ENCODE peak calls at places on chromosome 6, in six cellular contexts. G is GM06990, W is uterus, L is heart left ventricle, C is fibroblast of the aortic adventitia, U is HCT116. A is an unnamed sample.

GRCh38 chr6:85600713-85601313 is 7.2 kb upstream of the SNX14 start:
- DNase-seq in L (peak; percentile 52), C (peak; percentile 7), U (no peak), G (no peak), W (no peak), A (no peak)

GRCh38 chr6:113433506-113433991 is 423.6 kb upstream of the MARCKS start:
- DNase-seq in U (no peak), C (peak; percentile 90), W (peak; percentile 72), G (no peak), L (no peak), A (peak; percentile 88)

GRCh38 chr6:110357696-110358535 is at the start of gene METTL24:
- DNase-seq in L (no peak), W (peak; percentile 55), G (peak; percentile 43), C (no peak), U (no peak), A (no peak)

GRCh38 chr6:15507221-15507620 is 155.6 kb downstream of the DTNBP1 start:
- DNase-seq in C (no peak), G (no peak), W (no peak), U (no peak), L (no peak), A (no peak)

GRCh38 chr6:147222160-147222838 is 18.1 kb downstream of the STXBP5 start:
- DNase-seq in G (no peak), C (peak; percentile 51), U (no peak), W (no peak), L (no peak), A (peak; percentile 64)

GRCh38 chr6:88763160-88763559 is 200.3 kb downstream of the RNGTT start:
- DNase-seq in W (no peak), U (no peak), C (peak; percentile 40), G (no peak), L (no peak), A (no peak)

GRCh38 chr6:151252626-151253025 is 12.9 kb downstream of the AKAP12 start:
- DNase-seq in G (no peak), W (no peak), L (no peak), C (no peak), U (no peak), A (no peak)

GRCh38 chr6:149079911-149080501 is 237.5 kb upstream of the TAB2 start:
- DNase-seq in G (no peak), L (peak; percentile 68), U (no peak), W (peak; percentile 65), C (peak; percentile 88), A (no peak)

GRCh38 chr6:29517245-29517644 is 29.5 kb upstream of the MAS1L start:
- DNase-seq in L (no peak), U (no peak), W (no peak), G (no peak), C (no peak), A (no peak)

GRCh38 chr6:18122128-18123093 is at the start of gene NHLRC1:
- DNase-seq in U (no peak), C (peak; percentile 87), W (peak; percentile 86), G (peak; percentile 88), L (peak; percentile 94), A (peak; percentile 90)
- TF ChIP-seq CTCF in U (no peak), C (peak; percentile 90), W (peak; percentile 94), G (peak; percentile 62), L (peak; percentile 95), A (peak; percentile 91)

GRCh38 chr6:34578445-34579262 is 22.5 kb upstream of the SPDEF start:
- DNase-seq in L (no peak), C (no peak), U (no peak), G (no peak), W (no peak), A (no peak)
- H3K4me3 ChIP-seq in L (no peak overlapping the region), C (no peak overlapping the region), U (no peak overlapping the region), G (no peak overlapping the region), W (no peak overlapping the region), A (no peak overlapping the region)

GRCh38 chr6:138129190-138129589 is 22.0 kb upstream of the PERP start:
- DNase-seq in L (no peak), G (no peak), W (no peak), U (no peak), C (no peak), A (peak; percentile 4)
- TF ChIP-seq CTCF in L (no peak), G (no peak), W (no peak), U (peak; percentile 8), C (no peak), A (peak; percentile 15)

GRCh38 chr6:42316981-42317380 is 99.3 kb upstream of the MRPS10 start:
- DNase-seq in W (no peak), G (peak; percentile 22), C (peak; percentile 36), U (no peak), L (no peak), A (no peak)

GRCh38 chr6:42315991-42316378 is 98.3 kb upstream of the MRPS10 start:
- DNase-seq in G (no peak), L (no peak), W (no peak), U (peak; percentile 90), C (peak; percentile 96), A (peak; percentile 94)

GRCh38 chr6:42314571-42314950 is 96.9 kb upstream of the MRPS10 start:
- DNase-seq in U (no peak), G (no peak), L (no peak), C (no peak), W (no peak), A (no peak)

GRCh38 chr6:42315220-42315990 is 97.7 kb upstream of the MRPS10 start:
- DNase-seq in W (no peak), L (no peak), U (no peak), G (no peak), C (no peak), A (no peak)

GRCh38 chr6:42316390-42316970 is 98.8 kb upstream of the MRPS10 start:
- DNase-seq in L (no peak), U (no peak), C (peak; percentile 86), W (no peak), G (no peak), A (peak; percentile 61)
- H3K4me3 ChIP-seq in L (no peak overlapping the region), U (peak overlapping the region; percentile 42), C (no peak overlapping the region), W (no peak overlapping the region), G (no peak overlapping the region), A (no peak overlapping the region)

GRCh38 chr6:28399370-28400121 is at the start of gene ZSCAN12:
- DNase-seq in G (peak; percentile 94), L (peak; percentile 89), W (peak; percentile 84), U (no peak), C (peak; percentile 90), A (peak; percentile 90)
- TF ChIP-seq CTCF in G (peak; percentile 67), L (peak; percentile 60), W (peak; percentile 63), U (no peak), C (peak; percentile 45), A (peak; percentile 65)

GRCh38 chr6:35601331-35602132 is 87.2 kb downstream of the FKBP5 start:
- DNase-seq in L (no peak), C (peak; percentile 90), W (peak; percentile 64), G (no peak), U (peak; percentile 72), A (peak; percentile 98)

GRCh38 chr6:35600659-35601125 is 88.0 kb upstream of the TULP1 start:
- DNase-seq in W (no peak), L (no peak), C (no peak), G (no peak), U (no peak), A (peak; percentile 58)

GRCh38 chr6:35605600-35605999 is 83.1 kb downstream of the FKBP5 start:
- DNase-seq in C (no peak), L (no peak), G (no peak), W (no peak), U (no peak), A (no peak)

GRCh38 chr6:35602133-35602946 is 86.4 kb downstream of the FKBP5 start:
- DNase-seq in C (peak; percentile 60), G (peak; percentile 6), L (no peak), W (no peak), U (no peak), A (peak; percentile 82)

GRCh38 chr6:35603326-35604202 is 85.2 kb downstream of the FKBP5 start:
- DNase-seq in L (no peak), C (no peak), U (no peak), G (no peak), W (no peak), A (no peak)
- H3K4me3 ChIP-seq in L (no peak overlapping the region), C (no peak overlapping the region), U (no peak overlapping the region), G (no peak overlapping the region), W (no peak overlapping the region), A (no peak overlapping the region)

DNA sequence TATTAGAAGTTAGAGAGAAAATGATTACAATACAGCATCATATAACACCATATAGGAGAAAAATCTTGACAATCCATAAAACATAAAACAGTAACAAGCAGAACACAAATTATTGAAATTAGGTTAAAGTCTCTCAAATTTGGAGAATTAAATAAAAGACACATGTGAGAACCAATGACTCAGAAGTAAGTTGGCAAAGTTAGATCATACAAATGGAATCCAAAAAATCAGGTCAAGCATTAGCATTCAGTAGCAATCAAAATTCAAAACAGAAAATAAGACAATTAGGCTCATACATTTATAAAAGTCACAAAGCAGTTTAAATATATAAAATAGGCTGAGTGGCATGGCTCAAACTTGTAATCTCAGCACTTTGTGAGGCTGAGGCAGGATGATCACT is 775.6 kb downstream of the PHF3 start:
- DNase-seq in G (no peak), C (no peak), U (no peak), L (no peak), W (no peak), A (peak; percentile 21)
- TF ChIP-seq CTCF in G (no peak), C (no peak), U (no peak), L (no peak), W (no peak), A (no peak)

GRCh38 chr6:17396256-17396655 is 2.9 kb downstream of the CAP2 start:
- DNase-seq in U (no peak), C (no peak), L (no peak), W (no peak), G (no peak), A (no peak)

GRCh38 chr6:17395112-17395511 is 1.7 kb downstream of the CAP2 start:
- DNase-seq in W (no peak), C (no peak), G (no peak), U (no peak), L (no peak), A (no peak)

GRCh38 chr6:17394192-17394611 is 807 bp downstream of the CAP2 start:
- DNase-seq in C (peak; percentile 55), L (no peak), W (peak; percentile 50), G (no peak), U (peak; percentile 64), A (peak; percentile 69)

GRCh38 chr6:17392978-17393334 is 439 bp upstream of the CAP2 start:
- DNase-seq in U (no peak), L (no peak), C (no peak), W (no peak), G (no peak), A (no peak)

DNA sequence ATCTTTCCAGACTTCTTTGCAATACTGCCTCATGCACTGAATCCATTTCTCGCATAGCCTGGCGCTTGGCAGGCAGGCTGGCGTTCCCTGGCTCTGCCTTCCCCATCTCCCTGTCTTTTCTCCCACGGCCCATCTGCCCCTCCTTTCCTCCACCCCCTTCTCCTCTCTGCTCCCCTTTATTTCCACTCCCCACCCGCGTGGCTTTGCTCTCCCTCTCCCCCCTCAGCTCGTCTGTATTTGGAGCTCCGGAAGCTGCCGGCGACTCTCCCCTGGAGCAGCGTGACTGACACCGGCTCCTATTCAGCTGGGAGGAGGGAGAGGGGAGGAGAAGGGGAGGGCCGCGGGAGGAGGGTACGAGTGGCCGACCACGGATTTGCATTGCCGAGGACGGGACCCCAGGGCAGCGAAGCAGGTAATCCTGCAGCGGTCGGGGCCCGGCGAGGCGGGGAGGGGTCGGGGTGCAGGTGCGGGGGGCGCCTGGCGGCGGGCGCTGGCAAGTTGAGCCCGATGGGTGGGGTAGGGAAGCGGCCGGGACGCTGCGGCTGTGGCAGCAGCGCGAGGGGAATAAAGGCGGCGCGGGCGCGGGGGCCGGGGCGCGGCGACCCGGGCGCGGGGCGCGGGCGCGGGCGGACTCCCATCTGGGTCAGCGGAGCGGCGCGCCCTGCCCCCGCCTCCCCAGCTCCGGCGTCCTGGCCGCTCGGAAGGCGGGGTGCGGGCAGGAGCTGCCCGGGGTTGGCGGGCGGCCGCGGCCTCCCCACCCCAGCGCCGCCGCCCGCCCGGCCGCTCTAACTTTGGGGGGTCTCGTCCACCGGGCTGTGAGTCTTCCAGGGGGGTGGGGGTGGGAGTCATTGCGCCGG is at the start of gene CAP2:
- DNase-seq in L (peak; percentile 78), G (no peak), W (peak; percentile 59), U (no peak), C (peak; percentile 13), A (peak; percentile 32)
- H3K4me3 ChIP-seq in L (peak within 1 kb of the TSS; percentile 62), G (no peak within 1 kb of the TSS), W (peak within 1 kb of the TSS; percentile 85), U (peak within 1 kb of the TSS; percentile 76), C (peak within 1 kb of the TSS; percentile 64), A (peak within 1 kb of the TSS; percentile 65)